ENCODE peak calls at places on chromosomes 7 and 10, in eight cellular contexts. One of them, this sample, is unnamed.

GRCh38 chr10:76160758-76161555 is 729.5 kb downstream of the LRMDA start:
- DNase-seq in pancreas: no peak
- DNase-seq in CD4-positive, alpha-beta T cell: no peak
- DNase-seq in AG04450: no peak
- DNase-seq in PC-3: no peak
- DNase-seq in H9: no peak
- DNase-seq in tibial artery: no peak
- DNase-seq in mammary epithelial cell: peak
- DNase-seq in this sample: no peak

GRCh38 chr7:133295484-133295883 is 42.6 kb downstream of the EXOC4 start:
- DNase-seq in AG04450: no peak
- DNase-seq in PC-3: no peak
- DNase-seq in pancreas: no peak
- DNase-seq in H9: no peak
- DNase-seq in mammary epithelial cell: no peak
- DNase-seq in tibial artery: no peak
- DNase-seq in CD4-positive, alpha-beta T cell: no peak
- DNase-seq in this sample: no peak

GRCh38 chr10:75395955-75396860 is 5.4 kb downstream of the ZNF503 start:
- DNase-seq in AG04450: no peak
- DNase-seq in tibial artery: no peak
- DNase-seq in mammary epithelial cell: peak
- DNase-seq in CD4-positive, alpha-beta T cell: no peak
- DNase-seq in PC-3: peak
- DNase-seq in pancreas: peak
- DNase-seq in H9: peak
- DNase-seq in this sample: no peak

GRCh38 chr7:29914180-29914579 is 75.4 kb downstream of the SCRN1 start:
- DNase-seq in PC-3: no peak
- DNase-seq in mammary epithelial cell: no peak
- DNase-seq in AG04450: no peak
- DNase-seq in tibial artery: no peak
- DNase-seq in CD4-positive, alpha-beta T cell: no peak
- DNase-seq in pancreas: no peak
- DNase-seq in H9: no peak
- DNase-seq in this sample: no peak

GRCh38 chr7:130363156-130363847 is 17.0 kb upstream of the CPA1 start:
- DNase-seq in tibial artery: peak
- DNase-seq in CD4-positive, alpha-beta T cell: no peak
- DNase-seq in AG04450: peak
- DNase-seq in pancreas: no peak
- DNase-seq in PC-3: peak
- DNase-seq in H9: no peak
- DNase-seq in mammary epithelial cell: peak
- DNase-seq in this sample: peak

GRCh38 chr10:5609952-5610616 is 56.3 kb downstream of the ASB13 start:
- DNase-seq in pancreas: no peak
- DNase-seq in PC-3: peak
- DNase-seq in mammary epithelial cell: peak
- DNase-seq in tibial artery: no peak
- DNase-seq in H9: no peak
- DNase-seq in CD4-positive, alpha-beta T cell: no peak
- DNase-seq in AG04450: no peak
- DNase-seq in this sample: peak

GRCh38 chr10:129552119-129552518 is 85.1 kb downstream of the MGMT start:
- DNase-seq in AG04450: no peak
- DNase-seq in PC-3: no peak
- DNase-seq in CD4-positive, alpha-beta T cell: no peak
- DNase-seq in H9: no peak
- DNase-seq in tibial artery: no peak
- DNase-seq in pancreas: no peak
- DNase-seq in mammary epithelial cell: no peak
- DNase-seq in this sample: no peak

GRCh38 chr10:105585753-105586152 is 944.7 kb downstream of the SORCS3 start:
- DNase-seq in pancreas: no peak
- DNase-seq in H9: no peak
- DNase-seq in CD4-positive, alpha-beta T cell: no peak
- DNase-seq in mammary epithelial cell: peak
- DNase-seq in tibial artery: no peak
- DNase-seq in PC-3: peak
- DNase-seq in AG04450: peak
- DNase-seq in this sample: peak

GRCh38 chr10:33421789-33422188 is 87.3 kb upstream of the NRP1 start:
- DNase-seq in pancreas: peak
- DNase-seq in H9: no peak
- DNase-seq in mammary epithelial cell: peak
- DNase-seq in tibial artery: peak
- DNase-seq in CD4-positive, alpha-beta T cell: no peak
- DNase-seq in AG04450: peak
- DNase-seq in PC-3: peak
- DNase-seq in this sample: peak

GRCh38 chr7:43112941-43113621 is 634 bp downstream of the HECW1 start:
- DNase-seq in CD4-positive, alpha-beta T cell: no peak
- DNase-seq in pancreas: peak
- DNase-seq in tibial artery: no peak
- DNase-seq in mammary epithelial cell: peak
- DNase-seq in PC-3: peak
- DNase-seq in AG04450: no peak
- DNase-seq in H9: peak
- DNase-seq in this sample: no peak

GRCh38 chr10:77179015-77179695 is 458.5 kb downstream of the KCNMA1 start:
- DNase-seq in AG04450: peak
- DNase-seq in H9: peak
- DNase-seq in pancreas: no peak
- DNase-seq in CD4-positive, alpha-beta T cell: no peak
- DNase-seq in PC-3: peak
- DNase-seq in mammary epithelial cell: peak
- DNase-seq in tibial artery: peak
- DNase-seq in this sample: peak

GRCh38 chr10:6203331-6204062 is 765 bp downstream of the PFKFB3 start:
- DNase-seq in H9: peak
- DNase-seq in mammary epithelial cell: peak
- DNase-seq in pancreas: peak
- DNase-seq in tibial artery: peak
- DNase-seq in PC-3: peak
- DNase-seq in AG04450: no peak
- DNase-seq in CD4-positive, alpha-beta T cell: peak
- DNase-seq in this sample: no peak

GRCh38 chr7:2093214-2093840 is 139.4 kb downstream of the MAD1L1 start:
- DNase-seq in AG04450: no peak
- DNase-seq in pancreas: no peak
- DNase-seq in PC-3: no peak
- DNase-seq in mammary epithelial cell: no peak
- DNase-seq in H9: no peak
- DNase-seq in tibial artery: no peak
- DNase-seq in CD4-positive, alpha-beta T cell: no peak
- DNase-seq in this sample: no peak

GRCh38 chr10:24858908-24859270 is 93.5 kb downstream of the PRTFDC1 start:
- DNase-seq in pancreas: no peak
- DNase-seq in tibial artery: no peak
- DNase-seq in CD4-positive, alpha-beta T cell: no peak
- DNase-seq in AG04450: no peak
- DNase-seq in PC-3: no peak
- DNase-seq in mammary epithelial cell: no peak
- DNase-seq in H9: no peak
- DNase-seq in this sample: no peak

GRCh38 chr10:24862586-24862985 is 89.8 kb downstream of the PRTFDC1 start:
- DNase-seq in PC-3: peak
- DNase-seq in CD4-positive, alpha-beta T cell: no peak
- DNase-seq in AG04450: no peak
- DNase-seq in tibial artery: no peak
- DNase-seq in pancreas: no peak
- DNase-seq in mammary epithelial cell: no peak
- DNase-seq in H9: no peak
- DNase-seq in this sample: no peak

GRCh38 chr10:24857001-24857695 is 95.3 kb downstream of the PRTFDC1 start:
- DNase-seq in pancreas: no peak
- DNase-seq in H9: no peak
- DNase-seq in AG04450: no peak
- DNase-seq in CD4-positive, alpha-beta T cell: no peak
- DNase-seq in mammary epithelial cell: no peak
- DNase-seq in tibial artery: no peak
- DNase-seq in PC-3: no peak
- DNase-seq in this sample: no peak

GRCh38 chr10:24854256-24854655 is 98.2 kb downstream of the PRTFDC1 start:
- DNase-seq in PC-3: no peak
- DNase-seq in pancreas: no peak
- DNase-seq in AG04450: no peak
- DNase-seq in CD4-positive, alpha-beta T cell: no peak
- DNase-seq in mammary epithelial cell: no peak
- DNase-seq in H9: no peak
- DNase-seq in tibial artery: no peak
- DNase-seq in this sample: no peak

GRCh38 chr10:24858244-24858907 is 94.0 kb downstream of the PRTFDC1 start:
- DNase-seq in AG04450: no peak
- DNase-seq in CD4-positive, alpha-beta T cell: no peak
- DNase-seq in pancreas: no peak
- DNase-seq in H9: no peak
- DNase-seq in PC-3: peak
- DNase-seq in mammary epithelial cell: peak
- DNase-seq in tibial artery: no peak
- DNase-seq in this sample: peak
- H3K27ac ChIP-seq in AG04450: peak
- H3K27ac ChIP-seq in CD4-positive, alpha-beta T cell: no peak
- H3K27ac ChIP-seq in pancreas: no peak
- H3K27ac ChIP-seq in H9: no peak
- H3K27ac ChIP-seq in PC-3: peak
- H3K27ac ChIP-seq in mammary epithelial cell: no peak
- H3K27ac ChIP-seq in tibial artery: no peak
- H3K27ac ChIP-seq in this sample: peak

GRCh38 chr10:119042169-119042568 is 12.7 kb downstream of the NANOS1 start:
- DNase-seq in mammary epithelial cell: no peak
- DNase-seq in AG04450: no peak
- DNase-seq in tibial artery: no peak
- DNase-seq in PC-3: no peak
- DNase-seq in CD4-positive, alpha-beta T cell: no peak
- DNase-seq in H9: no peak
- DNase-seq in pancreas: no peak
- DNase-seq in this sample: no peak
- H3K27ac ChIP-seq in mammary epithelial cell: no peak
- H3K27ac ChIP-seq in AG04450: no peak
- H3K27ac ChIP-seq in tibial artery: no peak
- H3K27ac ChIP-seq in PC-3: no peak
- H3K27ac ChIP-seq in CD4-positive, alpha-beta T cell: no peak
- H3K27ac ChIP-seq in H9: no peak
- H3K27ac ChIP-seq in pancreas: no peak
- H3K27ac ChIP-seq in this sample: no peak

GRCh38 chr7:3896366-3896765 is 595.3 kb downstream of the SDK1 start:
- DNase-seq in mammary epithelial cell: no peak
- DNase-seq in pancreas: no peak
- DNase-seq in CD4-positive, alpha-beta T cell: no peak
- DNase-seq in PC-3: no peak
- DNase-seq in AG04450: no peak
- DNase-seq in tibial artery: no peak
- DNase-seq in H9: no peak
- DNase-seq in this sample: no peak
- H3K27ac ChIP-seq in mammary epithelial cell: no peak
- H3K27ac ChIP-seq in pancreas: no peak
- H3K27ac ChIP-seq in CD4-positive, alpha-beta T cell: no peak
- H3K27ac ChIP-seq in PC-3: no peak
- H3K27ac ChIP-seq in AG04450: no peak
- H3K27ac ChIP-seq in tibial artery: no peak
- H3K27ac ChIP-seq in H9: no peak
- H3K27ac ChIP-seq in this sample: no peak

DNA sequence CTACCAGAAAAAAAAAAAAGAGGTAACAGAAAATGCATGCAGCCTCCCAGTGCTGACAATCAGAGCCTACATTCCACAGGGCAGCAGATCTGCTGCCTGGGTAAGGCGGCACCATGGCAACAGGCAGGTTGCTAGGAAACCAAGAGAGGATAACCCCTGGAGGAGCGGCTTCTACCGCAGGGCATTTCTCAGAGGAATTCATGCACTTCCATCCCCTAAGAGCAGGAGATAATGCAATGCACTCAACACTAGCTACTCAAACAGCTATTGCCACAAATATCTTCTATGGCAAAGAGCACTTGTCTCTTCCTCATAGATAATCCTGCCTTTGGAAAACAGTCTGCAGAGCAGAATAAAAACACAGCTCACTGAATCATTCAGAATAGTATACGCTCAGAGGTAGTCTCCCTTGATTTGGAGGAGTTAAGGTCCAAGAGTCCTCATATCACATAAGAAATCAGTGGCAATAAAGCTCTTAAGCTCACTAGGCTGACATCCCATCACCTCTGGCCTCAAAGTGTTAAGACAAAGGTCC is 10.8 kb downstream of the PSAP start:
- DNase-seq in tibial artery: peak
- DNase-seq in CD4-positive, alpha-beta T cell: no peak
- DNase-seq in AG04450: peak
- DNase-seq in H9: peak
- DNase-seq in mammary epithelial cell: peak
- DNase-seq in PC-3: peak
- DNase-seq in pancreas: peak
- DNase-seq in this sample: peak
- H3K27ac ChIP-seq in tibial artery: peak
- H3K27ac ChIP-seq in CD4-positive, alpha-beta T cell: no peak
- H3K27ac ChIP-seq in AG04450: no peak
- H3K27ac ChIP-seq in H9: peak
- H3K27ac ChIP-seq in mammary epithelial cell: peak
- H3K27ac ChIP-seq in PC-3: no peak
- H3K27ac ChIP-seq in pancreas: no peak
- H3K27ac ChIP-seq in this sample: no peak

DNA sequence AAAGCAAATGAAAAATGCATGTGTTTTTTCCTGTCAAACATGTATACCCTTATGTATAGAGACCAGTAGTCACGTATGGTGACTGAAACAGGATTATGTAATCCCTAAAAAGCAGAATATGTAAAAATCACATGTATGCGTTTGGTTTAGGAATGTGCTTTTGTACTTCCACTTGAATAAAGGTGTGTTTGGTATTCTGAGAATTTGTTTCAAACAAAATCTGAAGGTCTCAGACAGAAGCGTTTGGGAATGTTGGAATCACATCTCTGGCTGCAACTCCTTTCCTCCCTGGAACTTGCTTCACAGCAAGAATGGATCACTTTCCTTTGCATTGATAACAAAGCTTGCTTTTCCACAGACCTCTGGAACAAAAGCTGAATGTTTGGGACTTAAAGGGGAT is 17.8 kb downstream of the ZNF655 start:
- DNase-seq in H9: no peak
- DNase-seq in AG04450: no peak
- DNase-seq in CD4-positive, alpha-beta T cell: no peak
- DNase-seq in pancreas: no peak
- DNase-seq in PC-3: no peak
- DNase-seq in tibial artery: no peak
- DNase-seq in mammary epithelial cell: no peak
- DNase-seq in this sample: no peak
- H3K27ac ChIP-seq in H9: no peak
- H3K27ac ChIP-seq in AG04450: no peak
- H3K27ac ChIP-seq in CD4-positive, alpha-beta T cell: no peak
- H3K27ac ChIP-seq in pancreas: no peak
- H3K27ac ChIP-seq in PC-3: no peak
- H3K27ac ChIP-seq in tibial artery: no peak
- H3K27ac ChIP-seq in mammary epithelial cell: no peak
- H3K27ac ChIP-seq in this sample: no peak

GRCh38 chr7:50166997-50167961 is 74.2 kb upstream of the ZPBP start:
- DNase-seq in CD4-positive, alpha-beta T cell: peak
- DNase-seq in H9: no peak
- DNase-seq in PC-3: no peak
- DNase-seq in tibial artery: no peak
- DNase-seq in mammary epithelial cell: no peak
- DNase-seq in AG04450: no peak
- DNase-seq in pancreas: no peak
- DNase-seq in this sample: no peak
- H3K27ac ChIP-seq in CD4-positive, alpha-beta T cell: peak
- H3K27ac ChIP-seq in H9: no peak
- H3K27ac ChIP-seq in PC-3: no peak
- H3K27ac ChIP-seq in tibial artery: no peak
- H3K27ac ChIP-seq in mammary epithelial cell: no peak
- H3K27ac ChIP-seq in AG04450: no peak
- H3K27ac ChIP-seq in pancreas: no peak
- H3K27ac ChIP-seq in this sample: no peak

This sample was measured in foreskin keratinocyte.